ENCODE peak calls at places on chromosomes 7 and 10, in five cellular contexts. S is IMR-90, G is mesenchymal stem cell, U is mesendoderm, W is trophoblast cell. J is an unnamed sample.

GRCh38 chr10:72085864-72086465 is 2.4 kb downstream of the SPOCK2 start:
- DNase-seq in S (no peak), G (no peak), U (no peak), W (no peak), J (peak; percentile 23)

GRCh38 chr10:98919899-98920298 is 315.8 kb downstream of the HPSE2 start:
- DNase-seq in S (peak; percentile 68), G (peak; percentile 87), U (no peak), W (no peak), J (no peak)

GRCh38 chr7:52114509-52114908 is 797.9 kb upstream of the COBL start:
- DNase-seq in S (no peak), G (no peak), U (no peak), W (no peak), J (no peak)

GRCh38 chr7:136074840-136075239 is 97.7 kb upstream of the MTPN start:
- DNase-seq in S (no peak), G (no peak), U (no peak), W (no peak), J (no peak)

GRCh38 chr7:116807011-116807560 is 55.3 kb upstream of the CAPZA2 start:
- DNase-seq in S (no peak), G (no peak), U (no peak), W (peak; percentile 18), J (no peak)

GRCh38 chr10:49252313-49253034 is 46.5 kb upstream of the C10orf71 start:
- DNase-seq in S (no peak), G (no peak), U (no peak), W (no peak), J (no peak)

GRCh38 chr7:45872116-45873034 is 507 bp downstream of the CCDC201 start:
- DNase-seq in S (no peak), G (peak; percentile 11), U (peak; percentile 58), W (no peak), J (peak; percentile 60)

GRCh38 chr7:138565451-138566114 is 105.5 kb downstream of the TRIM24 start:
- DNase-seq in S (peak; percentile 78), G (peak; percentile 36), U (peak; percentile 82), W (peak; percentile 7), J (peak; percentile 41)

GRCh38 chr10:3892440-3893101 is 107.6 kb upstream of the KLF6 start:
- DNase-seq in S (no peak), G (peak; percentile 57), U (peak; percentile 87), W (no peak), J (no peak)

GRCh38 chr10:18140149-18140956 is at the start of gene CACNB2:
- DNase-seq in S (peak; percentile 51), G (peak; percentile 34), U (peak; percentile 77), W (no peak), J (peak; percentile 60)

GRCh38 chr10:18179901-18180300 is 39.7 kb downstream of the CACNB2 start:
- DNase-seq in S (peak; percentile 87), G (peak; percentile 72), U (no peak), W (no peak), J (no peak)

GRCh38 chr10:95600158-95600557 is 39.0 kb upstream of the SORBS1 start:
- DNase-seq in S (no peak), G (no peak), U (peak; percentile 14), W (no peak), J (no peak)

GRCh38 chr7:134470864-134471263 is 12.0 kb upstream of the AKR1B1 start:
- DNase-seq in S (peak; percentile 79), G (peak; percentile 84), U (no peak), W (peak; percentile 48), J (no peak)

GRCh38 chr7:7562736-7563135 is 3.9 kb upstream of the MIOS start:
- DNase-seq in S (no peak), G (no peak), U (no peak), W (no peak), J (no peak)

GRCh38 chr7:30116771-30117170 is 18.0 kb upstream of the MTURN start:
- DNase-seq in S (no peak), G (no peak), U (peak; percentile 62), W (no peak), J (no peak)

GRCh38 chr10:68871731-68872342 is 29.3 kb upstream of the DDX50 start:
- DNase-seq in S (peak; percentile 95), G (peak; percentile 96), U (peak; percentile 37), W (no peak), J (no peak)

GRCh38 chr10:119412831-119413737 is 129.4 kb downstream of the RGS10 start:
- DNase-seq in S (peak; percentile 72), G (peak; percentile 65), U (peak; percentile 86), W (no peak), J (peak; percentile 57)

GRCh38 chr7:101687791-101688182 is 58.7 kb upstream of the MYL10 start:
- DNase-seq in S (no peak), G (no peak), U (no peak), W (no peak), J (no peak)

GRCh38 chr7:101688995-101689907 is 60.2 kb upstream of the MYL10 start:
- DNase-seq in S (no peak), G (no peak), U (no peak), W (no peak), J (no peak)

GRCh38 chr7:101691822-101692384 is 62.8 kb upstream of the MYL10 start:
- DNase-seq in S (no peak), G (no peak), U (no peak), W (no peak), J (no peak)

GRCh38 chr7:101688183-101688831 is 59.2 kb upstream of the MYL10 start:
- DNase-seq in S (peak; percentile 46), G (peak; percentile 76), U (peak; percentile 63), W (peak; percentile 61), J (peak; percentile 85)

GRCh38 chr7:101690061-101690460 is 61.0 kb upstream of the MYL10 start:
- DNase-seq in S (no peak), G (no peak), U (no peak), W (peak; percentile 64), J (no peak)
- H2BK120ac ChIP-seq in S (no peak overlapping the region), G (no peak overlapping the region), U (no peak overlapping the region), W (no peak overlapping the region), J (no peak overlapping the region)

GRCh38 chr7:44606341-44607140 is at the start of gene OGDH:
- DNase-seq in S (peak; percentile 99), G (peak; percentile 99), U (peak; percentile 99), W (peak; percentile 99), J (peak; percentile 97)
- H2BK120ac ChIP-seq in S (peak within 1 kb of the TSS; percentile 46), G (peak within 1 kb of the TSS; percentile 78), U (no peak within 1 kb of the TSS), W (peak within 1 kb of the TSS; percentile 94), J (no peak within 1 kb of the TSS)

GRCh38 chr10:123870260-123870659 is 21.3 kb downstream of the CPXM2 start:
- DNase-seq in S (no peak), G (no peak), U (peak; percentile 46), W (no peak), J (peak; percentile 14)
- H2BK120ac ChIP-seq in S (no peak overlapping the region), G (no peak overlapping the region), U (no peak overlapping the region), W (no peak overlapping the region), J (no peak overlapping the region)

DNA sequence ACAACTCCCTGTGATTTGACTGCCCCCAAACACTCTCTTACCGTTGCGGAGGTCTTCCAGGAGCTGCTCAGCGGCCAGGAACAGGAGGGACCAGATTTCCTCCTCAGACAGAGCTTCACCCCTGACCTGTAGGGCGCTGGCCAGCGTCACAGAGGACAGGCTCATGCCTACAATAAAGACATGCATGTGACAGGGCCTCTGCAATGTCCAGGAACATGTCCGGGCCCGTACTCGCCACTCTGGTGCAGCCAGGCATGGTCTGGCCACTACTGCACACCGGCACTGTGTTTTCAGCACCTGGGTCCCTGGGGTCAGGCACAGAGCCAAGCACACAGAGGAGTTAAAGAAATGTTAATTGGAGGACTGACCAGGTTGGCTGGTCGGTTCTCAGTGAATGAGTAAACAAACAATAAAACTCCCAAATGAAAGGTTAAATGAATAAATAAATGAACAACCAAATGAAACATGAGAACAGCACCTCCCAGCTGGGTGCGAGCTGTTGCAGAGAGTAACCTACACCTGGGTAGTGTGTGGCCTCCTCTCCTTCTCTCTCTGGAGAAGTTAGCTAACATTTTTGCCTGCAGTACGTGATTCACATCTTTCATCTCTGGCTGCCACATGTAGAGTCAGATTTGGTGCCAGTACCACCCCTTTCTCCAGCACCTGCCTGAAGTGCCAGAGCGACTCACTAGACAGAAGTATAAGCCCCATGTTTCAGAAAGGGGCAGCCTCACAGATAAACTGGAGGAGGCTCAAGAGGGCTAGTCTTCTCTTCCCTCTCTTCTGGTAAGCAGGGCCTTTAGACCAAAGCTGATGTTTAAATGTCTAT is 22.8 kb downstream of the FRMPD2 start:
- DNase-seq in S (no peak), G (no peak), U (no peak), W (peak; percentile 14), J (no peak)
- H2BK120ac ChIP-seq in S (no peak overlapping the region), G (no peak overlapping the region), U (no peak overlapping the region), W (peak overlapping the region; percentile 95), J (no peak overlapping the region)

GRCh38 chr10:62992145-62992721 is 140.9 kb upstream of the NRBF2 start:
- DNase-seq in S (peak; percentile 34), G (no peak), U (no peak), W (peak; percentile 1), J (no peak)
- H2BK120ac ChIP-seq in S (no peak overlapping the region), G (no peak overlapping the region), U (no peak overlapping the region), W (no peak overlapping the region), J (no peak overlapping the region)

DNA sequence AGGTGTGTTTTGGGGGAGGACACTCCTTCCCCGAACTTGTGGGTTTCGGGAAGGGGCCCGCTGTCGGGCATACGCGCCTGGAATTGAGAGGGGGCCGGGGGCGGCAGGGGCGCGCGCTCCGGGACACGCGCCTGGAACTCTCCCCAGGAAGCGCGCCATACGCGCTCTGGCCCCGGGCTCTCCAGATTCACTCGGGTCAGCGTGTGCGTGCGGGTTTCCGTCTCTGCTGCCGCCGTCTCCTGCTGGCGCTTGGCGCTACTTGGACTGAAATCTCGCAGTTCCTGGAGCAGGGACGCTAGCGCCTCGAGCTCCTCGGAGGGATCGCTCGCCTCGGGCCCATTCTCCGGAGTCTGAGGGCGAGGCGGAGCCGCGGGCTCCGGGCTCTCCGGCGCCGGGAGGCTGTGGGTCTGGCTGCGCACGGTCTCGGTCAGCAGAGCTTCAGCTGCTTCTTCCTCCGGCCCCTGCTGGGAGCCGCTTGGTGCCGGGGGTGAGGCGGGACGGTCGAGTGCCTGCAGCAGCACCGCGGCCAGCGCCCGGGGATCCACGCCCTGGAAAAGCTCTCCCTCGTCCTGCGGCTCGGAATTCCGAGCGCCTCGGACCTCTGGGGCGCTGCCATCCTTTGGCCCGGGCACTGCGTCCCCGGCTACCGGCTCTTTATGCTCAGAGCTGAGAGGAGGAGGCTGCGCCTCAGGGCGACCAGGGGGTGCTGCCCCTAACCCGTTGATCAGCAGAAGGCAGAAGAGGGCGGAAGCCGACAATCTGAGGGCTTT is 1.1 kb downstream of the VGF start:
- DNase-seq in S (peak; percentile 65), G (peak; percentile 79), U (peak; percentile 77), W (peak; percentile 73), J (peak; percentile 82)
- H2BK120ac ChIP-seq in S (no peak overlapping the region), G (no peak overlapping the region), U (no peak overlapping the region), W (no peak overlapping the region), J (no peak overlapping the region)

GRCh38 chr7:150332852-150333635 is 8.4 kb downstream of the RARRES2 start:
- DNase-seq in S (no peak), G (no peak), U (no peak), W (no peak), J (no peak)
- H2BK120ac ChIP-seq in S (peak overlapping the region; percentile 37), G (no peak overlapping the region), U (no peak overlapping the region), W (no peak overlapping the region), J (no peak overlapping the region)

J was measured in H9.